ENCODE peak calls at places on chromosomes 3 and 15, in eight cellular contexts. A is frontal cortex, U is mammary epithelial cell, Z is A549, W is esophagus squamous epithelium, B is substantia nigra, Y is HuH-7.5, J is body of pancreas. I is an unnamed sample.

GRCh38 chr3:62604301-62604700 is 231.0 kb upstream of the FEZF2 start:
- DNase-seq in Z (peak), W (no peak), U (peak), J (no peak), Y (no peak), B (no peak), A (no peak), I (no peak)

GRCh38 chr3:179956416-179956830 is 80.3 kb downstream of the PEX5L start:
- DNase-seq in U (no peak), Y (no peak), Z (no peak), A (no peak), B (no peak), J (no peak), W (no peak), I (no peak)

GRCh38 chr3:133851266-133851906 is 44.3 kb downstream of the RAB6B start:
- DNase-seq in B (no peak), Y (no peak), J (no peak), A (no peak), U (no peak), Z (no peak), W (no peak), I (no peak)

GRCh38 chr3:64954995-64955636 is 267.3 kb upstream of the ADAMTS9 start:
- DNase-seq in W (no peak), Y (no peak), A (no peak), J (peak), B (no peak), Z (no peak), U (no peak), I (no peak)

GRCh38 chr3:127254001-127254400 is 33.8 kb downstream of the PRR20G start:
- DNase-seq in Y (no peak), W (no peak), B (no peak), U (no peak), J (no peak), Z (no peak), A (no peak), I (no peak)

GRCh38 chr3:29552036-29552435 is 271.2 kb downstream of the RBMS3 start:
- DNase-seq in Z (no peak), A (no peak), B (no peak), Y (no peak), W (no peak), J (no peak), U (no peak), I (no peak)

GRCh38 chr15:48964898-48965297 is 1.2 kb upstream of the SHC4 start:
- DNase-seq in U (no peak), Y (no peak), Z (no peak), J (no peak), B (no peak), W (no peak), A (no peak), I (no peak)

GRCh38 chr15:39248204-39248603 is 332.7 kb upstream of the THBS1 start:
- DNase-seq in A (no peak), U (peak), J (peak), Y (no peak), B (no peak), W (no peak), Z (no peak), I (no peak)

GRCh38 chr15:29337156-29337959 is 67.7 kb upstream of the NSMCE3 start:
- DNase-seq in U (no peak), B (no peak), Y (no peak), J (peak), Z (no peak), A (no peak), W (no peak), I (peak)

GRCh38 chr3:58249358-58250092 is 11.9 kb downstream of the ABHD6 start:
- DNase-seq in Z (no peak), W (no peak), J (no peak), B (no peak), U (no peak), Y (no peak), A (no peak), I (no peak)

GRCh38 chr15:75036269-75036668 is 12.9 kb downstream of the PPCDC start:
- DNase-seq in W (no peak), U (peak), Z (no peak), Y (no peak), A (no peak), B (no peak), J (peak), I (no peak)

GRCh38 chr3:40534283-40534682 is 9.5 kb downstream of the ZNF621 start:
- DNase-seq in B (no peak), U (no peak), W (no peak), Y (no peak), A (no peak), Z (no peak), J (no peak), I (no peak)

GRCh38 chr3:111605016-111605415 is 9.9 kb upstream of the ZBED2 start:
- DNase-seq in B (no peak), Z (no peak), Y (no peak), U (peak), A (no peak), W (no peak), J (no peak), I (no peak)

GRCh38 chr3:36201546-36201945 is 178.8 kb upstream of the STAC start:
- DNase-seq in Z (no peak), B (no peak), W (no peak), Y (no peak), J (no peak), U (no peak), A (no peak), I (no peak)

GRCh38 chr3:70963412-70963811 is 620.1 kb downstream of the FOXP1 start:
- DNase-seq in Y (no peak), B (no peak), W (no peak), A (no peak), J (no peak), U (no peak), Z (no peak), I (no peak)

GRCh38 chr15:40105517-40106202 is 3.0 kb downstream of the BMF start:
- DNase-seq in B (no peak), Z (no peak), A (no peak), W (no peak), Y (no peak), J (no peak), U (no peak), I (no peak)

GRCh38 chr3:107668398-107668797 is 145.6 kb downstream of the BBX start:
- DNase-seq in Z (no peak), J (no peak), A (no peak), B (no peak), Y (no peak), U (no peak), W (no peak), I (no peak)

GRCh38 chr15:74799843-74800558 is 12.6 kb upstream of the LMAN1L start:
- DNase-seq in J (peak), W (no peak), B (peak), Y (peak), Z (peak), U (peak), A (peak), I (peak)

GRCh38 chr15:41517895-41518449 is 4.3 kb upstream of the LTK start:
- DNase-seq in J (no peak), Y (no peak), Z (no peak), W (no peak), B (no peak), A (no peak), U (no peak), I (no peak)

GRCh38 chr3:126958638-126959085 is 24.3 kb upstream of the PLXNA1 start:
- DNase-seq in Z (no peak), A (no peak), W (no peak), U (no peak), Y (no peak), B (no peak), J (peak), I (no peak)

GRCh38 chr15:99993681-99994131 is 260.5 kb upstream of the LYSMD4 start:
- DNase-seq in Z (no peak), U (no peak), J (no peak), W (no peak), A (no peak), B (no peak), Y (no peak), I (no peak)

GRCh38 chr3:196501316-196502064 is 2.1 kb downstream of the RNF168 start:
- DNase-seq in Y (no peak), Z (no peak), J (no peak), A (no peak), U (peak), W (no peak), B (no peak), I (peak)

GRCh38 chr3:82133070-82133606 is 371.7 kb upstream of the GBE1 start:
- DNase-seq in B (peak), Z (peak), U (peak), Y (no peak), A (peak), J (peak), W (no peak), I (peak)

GRCh38 chr15:92277776-92278175 is 115.9 kb upstream of the ST8SIA2 start:
- DNase-seq in J (no peak), W (no peak), U (peak), A (peak), Y (no peak), Z (peak), B (peak), I (peak)

GRCh38 chr15:78317145-78317836 is 17.9 kb upstream of the SKIC8 start:
- DNase-seq in J (no peak), A (no peak), B (no peak), W (no peak), Y (peak), U (peak), Z (no peak), I (peak)

GRCh38 chr3:139281512-139282196 is 62.2 kb upstream of the MRPS22 start:
- DNase-seq in Y (no peak), B (peak), U (no peak), J (no peak), Z (no peak), W (no peak), A (no peak), I (peak)

GRCh38 chr3:193805448-193805847 is 212.4 kb downstream of the OPA1 start:
- DNase-seq in Z (peak), U (peak), J (peak), Y (peak), B (peak), A (no peak), W (no peak), I (no peak)

GRCh38 chr3:99866167-99866810 is 48.6 kb downstream of the CMSS1 start:
- DNase-seq in B (no peak), A (no peak), W (no peak), U (peak), Z (no peak), J (no peak), Y (no peak), I (no peak)

GRCh38 chr15:64681424-64682024 is 93.9 kb downstream of the RBPMS2 start:
- DNase-seq in A (peak), J (peak), Z (peak), Y (peak), B (peak), U (peak), W (no peak), I (no peak)

GRCh38 chr15:40441736-40442531 is 1.2 kb downstream of the BAHD1 start:
- DNase-seq in Y (peak), J (peak), A (no peak), U (no peak), W (no peak), B (peak), Z (no peak), I (peak)

GRCh38 chr15:92907880-92908279 is 7.8 kb downstream of the CHD2 start:
- DNase-seq in Y (no peak), W (no peak), A (peak), B (peak), U (peak), Z (no peak), J (no peak), I (no peak)

GRCh38 chr15:64865998-64866520 is 24.3 kb downstream of the PLEKHO2 start:
- DNase-seq in W (no peak), Y (no peak), J (no peak), U (peak), B (peak), A (no peak), Z (no peak), I (peak)

GRCh38 chr3:158916111-158916510 is 114.3 kb downstream of the MFSD1 start:
- DNase-seq in Y (no peak), W (no peak), A (no peak), Z (no peak), B (no peak), J (no peak), U (no peak), I (no peak)

GRCh38 chr15:38130739-38131498 is 121.7 kb upstream of the SPRED1 start:
- DNase-seq in U (peak), A (no peak), J (peak), B (peak), Y (no peak), W (peak), Z (no peak), I (peak)

GRCh38 chr3:139288266-139288821 is 55.5 kb upstream of the MRPS22 start:
- DNase-seq in W (no peak), A (no peak), Z (no peak), B (no peak), J (peak), U (no peak), Y (no peak), I (no peak)

GRCh38 chr3:117628896-117629295 is 919.3 kb downstream of the TUSC7 start:
- DNase-seq in B (no peak), W (no peak), A (peak), Z (no peak), U (no peak), Y (no peak), J (no peak), I (peak)

GRCh38 chr3:16529264-16529663 is 15.8 kb upstream of the RFTN1 start:
- DNase-seq in J (no peak), U (no peak), A (no peak), W (no peak), Y (no peak), Z (no peak), B (no peak), I (no peak)

I was measured in head of caudate nucleus.